ENCODE peak calls at places on chromosome 22, in five cellular contexts. A is K562, X is HepG2, H is H1, P is GM12878. C is an unnamed sample.

GRCh38 chr22:21100149-21101032 is 54.6 kb downstream of the LRRC74B start:
- DNase-seq in A (no peak), X (no peak), H (no peak), P (no peak), C (no peak)

GRCh38 chr22:36369922-36370781 is 17.6 kb downstream of the MYH9 start:
- DNase-seq in A (peak; percentile 80), X (peak; percentile 72), H (no peak), P (no peak), C (no peak)

GRCh38 chr22:19870153-19871022 is 15.7 kb upstream of the GNB1L start:
- DNase-seq in A (no peak), X (peak; percentile 31), H (no peak), P (no peak), C (no peak)

GRCh38 chr22:35684270-35684700 is 33.4 kb upstream of the APOL5 start:
- DNase-seq in A (peak; percentile 25), X (peak; percentile 19), H (no peak), P (no peak), C (peak; percentile 67)

GRCh38 chr22:24593810-24594568 is 1.1 kb upstream of the LRRC75B start:
- DNase-seq in A (no peak), X (peak; percentile 78), H (no peak), P (no peak), C (no peak)

GRCh38 chr22:29031236-29031982 is 30.2 kb downstream of the C22orf31 start:
- DNase-seq in A (peak; percentile 79), X (peak; percentile 93), H (peak; percentile 47), P (no peak), C (peak; percentile 82)

GRCh38 chr22:49751318-49751967 is 76.2 kb downstream of the BRD1 start:
- DNase-seq in A (no peak), X (no peak), H (no peak), P (no peak), C (no peak)

GRCh38 chr22:30575011-30575671 is 676 bp upstream of the GAL3ST1 start:
- DNase-seq in A (no peak), X (no peak), H (no peak), P (no peak), C (peak; percentile 57)

GRCh38 chr22:31075961-31076360 is 5.2 kb upstream of the SMTN start:
- DNase-seq in A (no peak), X (no peak), H (no peak), P (no peak), C (no peak)

GRCh38 chr22:30832407-30832987 is 136.1 kb downstream of the MORC2 start:
- DNase-seq in A (no peak), X (no peak), H (no peak), P (no peak), C (no peak)

GRCh38 chr22:44179989-44180705 is 578 bp upstream of the PARVG start:
- DNase-seq in A (no peak), X (no peak), H (no peak), P (no peak), C (no peak)

GRCh38 chr22:49555526-49555925 is 272.1 kb downstream of the BRD1 start:
- DNase-seq in A (no peak), X (no peak), H (no peak), P (no peak), C (no peak)

GRCh38 chr22:26986051-26986881 is 328.9 kb downstream of the MIAT start:
- DNase-seq in A (no peak), X (no peak), H (no peak), P (no peak), C (no peak)

GRCh38 chr22:36871669-36872081 is 10.9 kb downstream of the NCF4 start:
- DNase-seq in A (no peak), X (no peak), H (no peak), P (no peak), C (peak; percentile 30)

GRCh38 chr22:22245935-22246525 is 1.4 kb downstream of the VPREB1 start:
- DNase-seq in A (no peak), X (no peak), H (no peak), P (no peak), C (no peak)

GRCh38 chr22:34587357-34588356 is 478.3 kb upstream of the ISX start:
- DNase-seq in A (no peak), X (no peak), H (no peak), P (no peak), C (no peak)

GRCh38 chr22:40270031-40270430 is 76.3 kb upstream of the ADSL start:
- DNase-seq in A (no peak), X (no peak), H (no peak), P (no peak), C (no peak)

GRCh38 chr22:50498322-50498861 is 9.1 kb downstream of the LMF2 start:
- DNase-seq in A (peak; percentile 89), X (peak; percentile 80), H (peak; percentile 56), P (no peak), C (peak; percentile 91)

GRCh38 chr22:41512421-41513194 is 31.7 kb downstream of the POLR3H start:
- DNase-seq in A (peak; percentile 88), X (peak; percentile 29), H (no peak), P (no peak), C (peak; percentile 96)

GRCh38 chr22:39242809-39243442 is 1.9 kb downstream of the PDGFB start:
- DNase-seq in A (no peak), X (peak; percentile 60), H (no peak), P (no peak), C (peak; percentile 84)
- H3K27ac ChIP-seq in A (no peak overlapping the region), X (peak overlapping the region; percentile 93), H (no peak overlapping the region), P (no peak overlapping the region), C (no peak overlapping the region)

DNA sequence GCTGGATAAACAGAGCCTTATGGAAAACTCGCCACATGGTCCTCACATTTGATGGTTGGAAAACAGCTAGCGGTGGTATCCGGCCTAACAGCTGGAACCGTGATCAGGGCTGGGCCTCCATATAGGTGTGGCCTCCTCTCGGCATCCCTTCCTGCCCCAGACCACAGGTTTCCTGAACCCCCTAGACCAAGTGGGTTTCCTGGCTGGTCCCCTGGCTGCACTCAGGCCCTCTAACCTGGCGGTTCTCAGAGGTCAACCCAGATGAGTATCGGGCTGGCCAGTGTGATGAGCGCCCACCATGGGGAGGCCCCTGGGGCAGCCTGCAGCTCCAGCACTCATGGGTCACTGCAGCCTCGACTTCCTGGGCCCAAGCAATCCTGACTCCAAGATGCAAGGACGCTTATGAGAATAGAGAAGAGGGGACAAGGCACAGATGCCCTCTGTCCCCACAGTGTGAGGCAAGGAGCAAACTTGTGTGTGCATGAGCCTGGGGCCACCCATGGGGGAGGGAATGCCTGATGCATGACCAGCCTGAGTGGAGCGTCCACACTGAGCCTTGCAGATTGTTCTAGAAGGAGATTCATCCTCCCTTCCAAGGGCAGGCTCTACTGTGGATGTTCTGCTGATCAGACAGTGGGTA is 53.4 kb upstream of the WNT7B start:
- DNase-seq in A (no peak), X (no peak), H (no peak), P (no peak), C (no peak)
- H3K27me3 ChIP-seq in A (no peaks in the 10 kb centered on the region), X (peaks cover 38% of the 10 kb centered on the region), H (peaks cover 24% of the 10 kb centered on the region), P (peaks cover 6% of the 10 kb centered on the region), C (peaks cover 38% of the 10 kb centered on the region)

GRCh38 chr22:48319321-48320047 is 1508.2 kb downstream of the BRD1 start:
- DNase-seq in A (no peak), X (no peak), H (no peak), P (no peak), C (no peak)
- TF ChIP-seq CREB1 in A (no peak), X (no peak), H (no peak), P (no peak), C (no peak)

DNA sequence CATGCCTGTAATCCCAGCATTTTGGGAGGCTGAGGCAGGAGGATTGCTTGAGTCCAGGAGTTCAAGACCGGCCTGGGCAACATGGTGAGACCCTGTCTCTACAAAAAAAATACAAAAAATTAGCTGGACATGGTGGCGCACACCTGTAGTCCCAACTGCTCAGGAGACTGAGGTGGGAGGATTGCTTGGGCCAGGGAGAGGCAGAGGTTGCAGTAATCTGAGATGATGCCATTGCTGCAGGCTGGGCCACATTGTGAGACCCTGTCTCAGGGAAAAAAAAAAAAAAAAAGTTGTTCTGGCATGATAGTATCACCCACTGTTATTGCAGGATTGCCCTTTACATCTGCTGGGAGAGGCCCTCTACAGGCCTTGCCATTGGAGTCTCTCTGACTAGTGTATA is 18.4 kb downstream of the ATXN10 start:
- DNase-seq in A (no peak), X (no peak), H (no peak), P (no peak), C (no peak)
- H3K27ac ChIP-seq in A (no peak overlapping the region), X (no peak overlapping the region), H (no peak overlapping the region), P (no peak overlapping the region), C (no peak overlapping the region)

C was measured in GM23338.